ENCODE peak calls at places on chromosomes 11 and 22, in ten cellular contexts. W is prostate gland, S is upper lobe of left lung, R is transverse colon, G is H54, N is IMR-90, A is heart left ventricle, J is testis, Z is GM12878, L is A549. O is an unnamed sample.

GRCh38 chr22:20422965-20423635 is 14.5 kb downstream of the SCARF2 start:
- DNase-seq in W (no peak), S (peak), R (no peak), G (no peak), N (no peak), A (peak), J (no peak), Z (no peak), L (no peak), O (no peak)

GRCh38 chr22:23862103-23862502 is 4.4 kb downstream of the SLC2A11 start:
- DNase-seq in W (peak), S (no peak), R (no peak), G (peak), N (peak), A (no peak), J (peak), Z (no peak), L (peak), O (peak)

GRCh38 chr11:64266339-64266738 is 15.0 kb downstream of the PLCB3 start:
- DNase-seq in W (no peak), S (peak), R (no peak), G (no peak), N (no peak), A (no peak), J (no peak), Z (no peak), L (no peak), O (no peak)

GRCh38 chr11:22151795-22152194 is 41.1 kb upstream of the ANO5 start:
- DNase-seq in W (no peak), S (no peak), R (no peak), G (no peak), N (no peak), A (no peak), J (no peak), Z (no peak), L (no peak), O (no peak)

GRCh38 chr11:14373941-14374646 is 15.1 kb upstream of the RRAS2 start:
- DNase-seq in W (peak), S (no peak), R (no peak), G (no peak), N (peak), A (peak), J (no peak), Z (no peak), L (peak), O (no peak)

GRCh38 chr11:124586247-124586860 is 16.6 kb downstream of the OR8A1 start:
- DNase-seq in W (peak), S (no peak), R (peak), G (no peak), N (peak), A (peak), J (peak), Z (no peak), L (peak), O (peak)

GRCh38 chr11:70551323-70552166 is 153.2 kb downstream of the CTTN start:
- DNase-seq in W (no peak), S (peak), R (no peak), G (no peak), N (peak), A (no peak), J (no peak), Z (no peak), L (no peak), O (no peak)

GRCh38 chr22:47647720-47648119 is 885.3 kb downstream of the TBC1D22A start:
- DNase-seq in W (no peak), S (no peak), R (no peak), G (no peak), N (no peak), A (no peak), J (no peak), Z (no peak), L (no peak), O (no peak)

GRCh38 chr11:78325274-78325781 is 92.3 kb downstream of the GAB2 start:
- DNase-seq in W (no peak), S (no peak), R (no peak), G (no peak), N (no peak), A (no peak), J (no peak), Z (peak), L (no peak), O (no peak)

GRCh38 chr11:14288189-14288935 is 70.6 kb downstream of the RRAS2 start:
- DNase-seq in W (peak), S (no peak), R (no peak), G (no peak), N (peak), A (no peak), J (no peak), Z (no peak), L (peak), O (no peak)

GRCh38 chr22:41290262-41291221 is 4.6 kb upstream of the RANGAP1 start:
- DNase-seq in W (no peak), S (no peak), R (no peak), G (no peak), N (peak), A (no peak), J (no peak), Z (no peak), L (peak), O (no peak)

GRCh38 chr22:50175921-50176849 is 5.7 kb downstream of the PANX2 start:
- DNase-seq in W (no peak), S (peak), R (no peak), G (no peak), N (no peak), A (peak), J (no peak), Z (no peak), L (no peak), O (no peak)

GRCh38 chr11:68373810-68374501 is 61.6 kb downstream of the LRP5 start:
- DNase-seq in W (peak), S (peak), R (peak), G (no peak), N (peak), A (peak), J (peak), Z (no peak), L (no peak), O (peak)

GRCh38 chr11:1479006-1479677 is 7.4 kb downstream of the MOB2 start:
- DNase-seq in W (no peak), S (peak), R (no peak), G (no peak), N (no peak), A (peak), J (no peak), Z (no peak), L (no peak), O (no peak)

GRCh38 chr22:44130076-44130711 is 50.5 kb upstream of the PARVG start:
- DNase-seq in W (no peak), S (peak), R (no peak), G (no peak), N (peak), A (no peak), J (no peak), Z (no peak), L (no peak), O (no peak)

GRCh38 chr11:47376183-47376542 is 2.2 kb downstream of the SPI1 start:
- DNase-seq in W (no peak), S (no peak), R (no peak), G (no peak), N (no peak), A (no peak), J (no peak), Z (no peak), L (no peak), O (no peak)

GRCh38 chr11:38543311-38543710 is 1945.3 kb upstream of the RAG2 start:
- DNase-seq in W (no peak), S (no peak), R (no peak), G (no peak), N (peak), A (no peak), J (no peak), Z (no peak), L (no peak), O (no peak)

GRCh38 chr11:128336203-128336602 is 251.2 kb downstream of the ETS1 start:
- DNase-seq in W (no peak), S (peak), R (peak), G (peak), N (peak), A (peak), J (no peak), Z (no peak), L (peak), O (no peak)

GRCh38 chr11:63521896-63522295 is 14.7 kb upstream of the PLAAT4 start:
- DNase-seq in W (no peak), S (no peak), R (no peak), G (no peak), N (no peak), A (no peak), J (no peak), Z (no peak), L (no peak), O (no peak)

GRCh38 chr11:128580612-128581011 is 6.7 kb downstream of the ETS1 start:
- DNase-seq in W (no peak), S (no peak), R (no peak), G (no peak), N (no peak), A (no peak), J (no peak), Z (no peak), L (no peak), O (no peak)

GRCh38 chr11:62337682-62338181 is 484 bp downstream of the ASRGL1 start:
- DNase-seq in W (peak), S (peak), R (peak), G (peak), N (no peak), A (peak), J (peak), Z (no peak), L (peak), O (no peak)

GRCh38 chr22:33902073-33902472 is 18.2 kb downstream of the LARGE1 start:
- DNase-seq in W (no peak), S (no peak), R (no peak), G (no peak), N (no peak), A (no peak), J (no peak), Z (no peak), L (no peak), O (no peak)

GRCh38 chr11:23866641-23867040 is 630.2 kb upstream of the LUZP2 start:
- DNase-seq in W (no peak), S (no peak), R (no peak), G (no peak), N (peak), A (no peak), J (no peak), Z (no peak), L (peak), O (no peak)

GRCh38 chr22:42808516-42808915 is 48.6 kb downstream of the ARFGAP3 start:
- DNase-seq in W (no peak), S (no peak), R (no peak), G (no peak), N (no peak), A (no peak), J (peak), Z (no peak), L (no peak), O (no peak)

GRCh38 chr22:39558254-39558727 is 12.3 kb upstream of the CACNA1I start:
- DNase-seq in W (no peak), S (peak), R (no peak), G (no peak), N (no peak), A (no peak), J (peak), Z (no peak), L (no peak), O (no peak)

GRCh38 chr11:57904369-57904768 is 119.3 kb upstream of the OR9Q1 start:
- DNase-seq in W (no peak), S (no peak), R (no peak), G (no peak), N (no peak), A (no peak), J (no peak), Z (no peak), L (no peak), O (no peak)

GRCh38 chr11:396948-397548 is 3.0 kb downstream of the PKP3 start:
- DNase-seq in W (no peak), S (peak), R (peak), G (no peak), N (peak), A (peak), J (peak), Z (no peak), L (no peak), O (peak)

GRCh38 chr11:47410404-47411264 is 2.2 kb downstream of the SLC39A13 start:
- DNase-seq in W (no peak), S (no peak), R (no peak), G (no peak), N (no peak), A (no peak), J (no peak), Z (no peak), L (no peak), O (no peak)

GRCh38 chr11:86940122-86940777 is 14.9 kb downstream of the FZD4 start:
- DNase-seq in W (peak), S (no peak), R (peak), G (no peak), N (peak), A (peak), J (peak), Z (no peak), L (no peak), O (no peak)
- TF ChIP-seq POLR2A in W (no peak), S (no peak), R (no peak), G (no peak), N (no peak), A (no peak), J (no peak), Z (no peak), L (no peak), O (no peak)

DNA sequence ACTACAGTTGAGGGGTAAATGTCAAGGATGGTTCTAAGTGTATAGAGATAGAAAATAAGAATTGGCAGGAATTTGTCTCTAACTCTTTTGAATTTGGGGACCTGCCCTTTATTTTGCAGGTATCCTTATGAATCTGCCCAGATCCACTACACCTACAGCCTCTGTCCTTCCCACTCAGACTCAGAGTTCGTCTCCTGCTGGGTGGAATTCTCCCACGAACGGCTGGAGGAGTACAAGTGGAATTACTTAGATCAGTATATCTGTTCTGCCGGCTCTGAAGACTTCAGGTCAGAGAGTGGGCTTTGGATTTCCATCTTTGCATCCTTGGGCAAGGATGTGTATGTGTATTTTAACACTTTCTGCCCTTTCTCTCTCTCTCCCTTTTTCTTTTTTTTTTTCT is 89.7 kb downstream of the DEPDC5 start:
- DNase-seq in W (no peak), S (no peak), R (no peak), G (no peak), N (no peak), A (no peak), J (no peak), Z (no peak), L (no peak), O (no peak)
- TF ChIP-seq POLR2A in W (no peak), S (no peak), R (no peak), G (no peak), N (no peak), A (no peak), J (no peak), Z (no peak), L (no peak), O (no peak)

GRCh38 chr11:18394300-18394927 is at the start of gene LDHA:
- DNase-seq in W (peak), S (peak), R (peak), G (peak), N (peak), A (peak), J (peak), Z (peak), L (peak), O (peak)
- TF ChIP-seq POLR2A in W (peak), S (peak), R (peak), G (peak), N (peak), A (peak), J (no peak), Z (peak), L (peak), O (peak)

DNA sequence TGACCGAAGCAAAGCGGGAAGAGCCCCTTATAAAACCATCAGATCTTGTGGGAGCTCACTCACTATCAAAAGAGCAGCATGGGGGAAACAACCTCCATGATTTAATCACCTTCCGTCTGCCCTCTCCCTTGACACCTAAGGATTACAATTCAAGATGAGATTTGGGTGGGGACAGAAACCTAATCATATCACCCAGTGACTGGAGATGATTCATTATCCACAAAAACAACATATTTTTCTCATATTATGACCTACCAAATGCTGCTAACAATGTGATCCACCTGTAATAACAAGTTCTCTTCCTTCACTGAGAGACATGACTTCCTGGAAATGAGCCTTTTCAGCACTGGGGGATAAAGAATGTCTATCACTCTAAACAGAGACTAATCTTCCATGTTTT is 23.4 kb upstream of the HEPHL1 start:
- DNase-seq in W (no peak), S (no peak), R (no peak), G (no peak), N (no peak), A (no peak), J (no peak), Z (no peak), L (no peak), O (no peak)
- TF ChIP-seq POLR2A in W (no peak), S (no peak), R (no peak), G (no peak), N (no peak), A (no peak), J (no peak), Z (no peak), L (no peak), O (no peak)

DNA sequence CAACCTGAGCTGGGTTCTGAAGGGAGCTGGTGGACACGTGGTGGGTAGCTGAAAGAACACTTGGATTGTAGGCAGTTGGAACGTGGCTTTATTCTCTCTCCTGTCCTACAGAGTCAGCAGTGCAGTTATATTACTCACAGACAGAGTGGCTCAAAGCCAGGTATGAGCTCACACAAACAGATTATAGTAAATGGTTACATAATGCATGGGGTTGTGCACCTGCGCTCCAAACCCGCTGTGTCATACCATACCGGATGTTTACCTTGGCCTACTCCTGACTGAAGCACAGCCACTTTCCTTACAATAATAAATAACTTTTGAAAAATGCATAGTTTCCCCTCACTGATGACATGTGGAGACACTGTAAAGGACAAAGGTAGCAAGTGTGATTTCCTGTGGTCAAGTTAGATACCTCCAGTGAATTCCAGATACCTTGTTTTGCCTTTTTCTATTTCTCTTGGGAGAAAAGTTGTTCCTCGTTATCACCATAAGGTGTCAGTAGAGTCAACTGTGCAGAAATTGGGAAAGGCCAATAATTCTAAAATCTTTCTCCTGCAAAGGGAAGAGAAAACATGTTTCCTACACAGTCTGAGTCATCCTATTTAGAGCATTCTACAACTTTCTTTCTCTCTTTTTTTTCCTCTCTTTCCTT is 13.5 kb downstream of the MS4A6A start:
- DNase-seq in W (no peak), S (no peak), R (peak), G (peak), N (no peak), A (peak), J (peak), Z (no peak), L (peak), O (peak)
- TF ChIP-seq POLR2A in W (no peak), S (no peak), R (no peak), G (no peak), N (no peak), A (no peak), J (no peak), Z (no peak), L (no peak), O (no peak)

GRCh38 chr11:86138958-86139357 is 70.1 kb upstream of the PICALM start:
- DNase-seq in W (no peak), S (no peak), R (no peak), G (no peak), N (no peak), A (no peak), J (no peak), Z (peak), L (no peak), O (no peak)
- TF ChIP-seq POLR2A in W (no peak), S (no peak), R (no peak), G (no peak), N (no peak), A (no peak), J (no peak), Z (no peak), L (no peak), O (no peak)